ENCODE peak calls at places on chromosomes 5 and 9, in eight cellular contexts. U, W, T, Y, K, G, Q and S are unnamed samples.

GRCh38 chr5:100731768-100732167 is 171.3 kb downstream of the ST8SIA4 start:
- DNase-seq in U (no peak), W (no peak), T (no peak), Y (no peak), K (no peak), G (no peak), Q (no peak), S (peak; percentile 7)

GRCh38 chr9:2234371-2234893 is 219.3 kb downstream of the SMARCA2 start:
- DNase-seq in U (no peak), W (no peak), T (no peak), Y (no peak), K (no peak), G (no peak), Q (no peak), S (peak; percentile 62)

GRCh38 chr5:125489146-125489545 is 742.7 kb upstream of the ZNF608 start:
- DNase-seq in U (no peak), W (no peak), T (no peak), Y (no peak), K (no peak), G (no peak), Q (no peak), S (peak; percentile 55)

GRCh38 chr5:180074462-180074861 is 2.9 kb upstream of the RNF130 start:
- DNase-seq in U (no peak), W (no peak), T (no peak), Y (no peak), K (no peak), G (no peak), Q (no peak), S (no peak)

GRCh38 chr5:41695920-41696582 is 174.2 kb downstream of the OXCT1 start:
- DNase-seq in U (no peak), W (no peak), T (peak; percentile 48), Y (no peak), K (no peak), G (no peak), Q (no peak), S (peak; percentile 11)

GRCh38 chr5:159764283-159764927 is 151.9 kb upstream of the ADRA1B start:
- DNase-seq in U (no peak), W (no peak), T (peak; percentile 77), Y (no peak), K (no peak), G (no peak), Q (no peak), S (peak; percentile 76)

GRCh38 chr5:81850494-81850893 is 99.6 kb upstream of the SSBP2 start:
- DNase-seq in U (no peak), W (no peak), T (peak; percentile 78), Y (no peak), K (no peak), G (no peak), Q (no peak), S (peak; percentile 53)

GRCh38 chr9:78601957-78602565 is 305.1 kb downstream of the PSAT1 start:
- DNase-seq in U (peak; percentile 41), W (no peak), T (peak; percentile 52), Y (no peak), K (no peak), G (peak; percentile 5), Q (no peak), S (peak; percentile 55)

GRCh38 chr5:28808967-28809810 is 1770.8 kb upstream of the CDH9 start:
- DNase-seq in U (no peak), W (peak; percentile 69), T (no peak), Y (no peak), K (no peak), G (no peak), Q (no peak), S (no peak)

GRCh38 chr9:121686930-121687541 is 35.6 kb downstream of the DAB2IP start:
- DNase-seq in U (no peak), W (peak; percentile 88), T (peak; percentile 85), Y (peak; percentile 79), K (peak; percentile 43), G (peak; percentile 78), Q (no peak), S (peak; percentile 46)

GRCh38 chr5:117103703-117104102 is 529.1 kb upstream of the SEMA6A start:
- DNase-seq in U (no peak), W (no peak), T (no peak), Y (no peak), K (no peak), G (no peak), Q (no peak), S (no peak)

GRCh38 chr9:278651-279050 is 64.0 kb downstream of the DOCK8 start:
- DNase-seq in U (no peak), W (no peak), T (no peak), Y (no peak), K (no peak), G (peak; percentile 46), Q (no peak), S (no peak)

GRCh38 chr9:135582966-135583685 is 21.6 kb downstream of the PAEP start:
- DNase-seq in U (no peak), W (peak; percentile 49), T (no peak), Y (no peak), K (no peak), G (no peak), Q (no peak), S (no peak)

GRCh38 chr9:116101516-116101915 is 52.1 kb upstream of the PAPPA start:
- DNase-seq in U (no peak), W (no peak), T (no peak), Y (peak; percentile 8), K (no peak), G (no peak), Q (no peak), S (peak; percentile 62)